ENCODE peak calls at places on chromosomes 7 and 10, in five cellular contexts. One of them, this sample, is unnamed.

GRCh38 chr7:38368191-38368605 is 94.8 kb upstream of the TARP start:
- DNase-seq in CD4-positive, alpha-beta T cell: peak
- DNase-seq in AG09309: no peak
- DNase-seq in BE2C: peak
- DNase-seq in astrocyte: peak
- DNase-seq in this sample: no peak

GRCh38 chr7:155725073-155725346 is 80.5 kb downstream of the RBM33 start:
- DNase-seq in CD4-positive, alpha-beta T cell: no peak
- DNase-seq in AG09309: no peak
- DNase-seq in BE2C: no peak
- DNase-seq in astrocyte: no peak
- DNase-seq in this sample: no peak

GRCh38 chr7:96995406-96996110 is 9.8 kb upstream of the DLX6 start:
- DNase-seq in CD4-positive, alpha-beta T cell: no peak
- DNase-seq in AG09309: no peak
- DNase-seq in BE2C: no peak
- DNase-seq in astrocyte: no peak
- DNase-seq in this sample: no peak

GRCh38 chr7:126495001-126495400 is 757.7 kb downstream of the GRM8 start:
- DNase-seq in CD4-positive, alpha-beta T cell: no peak
- DNase-seq in AG09309: no peak
- DNase-seq in BE2C: no peak
- DNase-seq in astrocyte: no peak
- DNase-seq in this sample: no peak

GRCh38 chr7:125409921-125410320 is 480.3 kb upstream of the POT1 start:
- DNase-seq in CD4-positive, alpha-beta T cell: no peak
- DNase-seq in AG09309: no peak
- DNase-seq in BE2C: no peak
- DNase-seq in astrocyte: no peak
- DNase-seq in this sample: no peak

GRCh38 chr10:14579405-14579804 is 195.3 kb downstream of the FAM107B start:
- DNase-seq in CD4-positive, alpha-beta T cell: no peak
- DNase-seq in AG09309: no peak
- DNase-seq in BE2C: no peak
- DNase-seq in astrocyte: no peak
- DNase-seq in this sample: no peak

GRCh38 chr7:143023047-143023446 is 3.9 kb downstream of the OR9A2 start:
- DNase-seq in CD4-positive, alpha-beta T cell: no peak
- DNase-seq in AG09309: no peak
- DNase-seq in BE2C: no peak
- DNase-seq in astrocyte: no peak
- DNase-seq in this sample: no peak

GRCh38 chr7:47763063-47763974 is 181.4 kb upstream of the TNS3 start:
- DNase-seq in CD4-positive, alpha-beta T cell: no peak
- DNase-seq in AG09309: peak
- DNase-seq in BE2C: peak
- DNase-seq in astrocyte: peak
- DNase-seq in this sample: no peak

GRCh38 chr10:75922435-75922834 is 491.0 kb downstream of the LRMDA start:
- DNase-seq in CD4-positive, alpha-beta T cell: no peak
- DNase-seq in AG09309: no peak
- DNase-seq in BE2C: no peak
- DNase-seq in astrocyte: no peak
- DNase-seq in this sample: no peak

GRCh38 chr7:27150568-27151340 is 1.6 kb downstream of the HOXA3 start:
- DNase-seq in CD4-positive, alpha-beta T cell: peak
- DNase-seq in AG09309: no peak
- DNase-seq in BE2C: peak
- DNase-seq in astrocyte: no peak
- DNase-seq in this sample: peak

GRCh38 chr7:12056977-12057376 is 154.1 kb upstream of the TMEM106B start:
- DNase-seq in CD4-positive, alpha-beta T cell: no peak
- DNase-seq in AG09309: no peak
- DNase-seq in BE2C: no peak
- DNase-seq in astrocyte: no peak
- DNase-seq in this sample: no peak

GRCh38 chr10:3820255-3820654 is 35.2 kb upstream of the KLF6 start:
- DNase-seq in CD4-positive, alpha-beta T cell: no peak
- DNase-seq in AG09309: no peak
- DNase-seq in BE2C: no peak
- DNase-seq in astrocyte: no peak
- DNase-seq in this sample: no peak

GRCh38 chr7:129218514-129219036 is 6.3 kb upstream of the AHCYL2 start:
- DNase-seq in CD4-positive, alpha-beta T cell: peak
- DNase-seq in AG09309: peak
- DNase-seq in BE2C: peak
- DNase-seq in astrocyte: peak
- DNase-seq in this sample: peak

GRCh38 chr10:63283093-63283492 is 150.0 kb downstream of the NRBF2 start:
- DNase-seq in CD4-positive, alpha-beta T cell: no peak
- DNase-seq in AG09309: no peak
- DNase-seq in BE2C: no peak
- DNase-seq in astrocyte: no peak
- DNase-seq in this sample: no peak

GRCh38 chr10:60098676-60099601 is 192.6 kb upstream of the CCDC6 start:
- DNase-seq in CD4-positive, alpha-beta T cell: no peak
- DNase-seq in AG09309: no peak
- DNase-seq in BE2C: peak
- DNase-seq in astrocyte: no peak
- DNase-seq in this sample: no peak

GRCh38 chr7:74306737-74307469 is 17.7 kb downstream of the CLIP2 start:
- DNase-seq in CD4-positive, alpha-beta T cell: no peak
- DNase-seq in AG09309: peak
- DNase-seq in BE2C: peak
- DNase-seq in astrocyte: peak
- DNase-seq in this sample: no peak

GRCh38 chr7:29106128-29106988 is 40.0 kb downstream of the CPVL start:
- DNase-seq in CD4-positive, alpha-beta T cell: no peak
- DNase-seq in AG09309: peak
- DNase-seq in BE2C: peak
- DNase-seq in astrocyte: peak
- DNase-seq in this sample: no peak

GRCh38 chr10:46014683-46015405 is 15.6 kb downstream of the NCOA4 start:
- DNase-seq in CD4-positive, alpha-beta T cell: no peak
- DNase-seq in AG09309: no peak
- DNase-seq in BE2C: no peak
- DNase-seq in astrocyte: peak
- DNase-seq in this sample: no peak

GRCh38 chr7:141150465-141150864 is 76.6 kb downstream of the TMEM178B start:
- DNase-seq in CD4-positive, alpha-beta T cell: no peak
- DNase-seq in AG09309: no peak
- DNase-seq in BE2C: no peak
- DNase-seq in astrocyte: no peak
- DNase-seq in this sample: no peak

GRCh38 chr7:110486549-110486948 is 604.4 kb upstream of the LRRN3 start:
- DNase-seq in CD4-positive, alpha-beta T cell: no peak
- DNase-seq in AG09309: no peak
- DNase-seq in BE2C: no peak
- DNase-seq in astrocyte: no peak
- DNase-seq in this sample: no peak

GRCh38 chr10:106973301-106973700 is 191.2 kb downstream of the SORCS1 start:
- DNase-seq in CD4-positive, alpha-beta T cell: no peak
- DNase-seq in AG09309: no peak
- DNase-seq in BE2C: peak
- DNase-seq in astrocyte: no peak
- DNase-seq in this sample: no peak

GRCh38 chr10:80612261-80612660 is 74.6 kb downstream of the SH2D4B start:
- DNase-seq in CD4-positive, alpha-beta T cell: no peak
- DNase-seq in AG09309: no peak
- DNase-seq in BE2C: no peak
- DNase-seq in astrocyte: no peak
- DNase-seq in this sample: no peak

GRCh38 chr10:116088985-116089384 is 184.0 kb downstream of the GFRA1 start:
- DNase-seq in CD4-positive, alpha-beta T cell: no peak
- DNase-seq in AG09309: no peak
- DNase-seq in BE2C: no peak
- DNase-seq in astrocyte: no peak
- DNase-seq in this sample: no peak

GRCh38 chr10:97647556-97647955 is 7.1 kb downstream of the PI4K2A start:
- DNase-seq in CD4-positive, alpha-beta T cell: no peak
- DNase-seq in AG09309: no peak
- DNase-seq in BE2C: no peak
- DNase-seq in astrocyte: peak
- DNase-seq in this sample: no peak

GRCh38 chr10:129935102-129935860 is 28.8 kb downstream of the EBF3 start:
- DNase-seq in CD4-positive, alpha-beta T cell: no peak
- DNase-seq in AG09309: no peak
- DNase-seq in BE2C: no peak
- DNase-seq in astrocyte: no peak
- DNase-seq in this sample: no peak

GRCh38 chr7:54783952-54784351 is 24.9 kb upstream of the SEC61G start:
- DNase-seq in CD4-positive, alpha-beta T cell: no peak
- DNase-seq in AG09309: no peak
- DNase-seq in BE2C: no peak
- DNase-seq in astrocyte: no peak
- DNase-seq in this sample: peak

GRCh38 chr7:54785261-54785660 is 26.2 kb upstream of the SEC61G start:
- DNase-seq in CD4-positive, alpha-beta T cell: no peak
- DNase-seq in AG09309: no peak
- DNase-seq in BE2C: no peak
- DNase-seq in astrocyte: no peak
- DNase-seq in this sample: peak

GRCh38 chr7:54792383-54792782 is 33.4 kb upstream of the SEC61G start:
- DNase-seq in CD4-positive, alpha-beta T cell: no peak
- DNase-seq in AG09309: no peak
- DNase-seq in BE2C: no peak
- DNase-seq in astrocyte: no peak
- DNase-seq in this sample: no peak

GRCh38 chr7:54782829-54783228 is 23.8 kb upstream of the SEC61G start:
- DNase-seq in CD4-positive, alpha-beta T cell: no peak
- DNase-seq in AG09309: no peak
- DNase-seq in BE2C: no peak
- DNase-seq in astrocyte: no peak
- DNase-seq in this sample: peak

GRCh38 chr7:54788664-54789063 is 29.7 kb upstream of the SEC61G start:
- DNase-seq in CD4-positive, alpha-beta T cell: no peak
- DNase-seq in AG09309: peak
- DNase-seq in BE2C: peak
- DNase-seq in astrocyte: peak
- DNase-seq in this sample: peak
- TF ChIP-seq CTCF in CD4-positive, alpha-beta T cell: no peak
- TF ChIP-seq CTCF in AG09309: peak
- TF ChIP-seq CTCF in BE2C: peak
- TF ChIP-seq CTCF in astrocyte: peak
- TF ChIP-seq CTCF in this sample: peak

DNA sequence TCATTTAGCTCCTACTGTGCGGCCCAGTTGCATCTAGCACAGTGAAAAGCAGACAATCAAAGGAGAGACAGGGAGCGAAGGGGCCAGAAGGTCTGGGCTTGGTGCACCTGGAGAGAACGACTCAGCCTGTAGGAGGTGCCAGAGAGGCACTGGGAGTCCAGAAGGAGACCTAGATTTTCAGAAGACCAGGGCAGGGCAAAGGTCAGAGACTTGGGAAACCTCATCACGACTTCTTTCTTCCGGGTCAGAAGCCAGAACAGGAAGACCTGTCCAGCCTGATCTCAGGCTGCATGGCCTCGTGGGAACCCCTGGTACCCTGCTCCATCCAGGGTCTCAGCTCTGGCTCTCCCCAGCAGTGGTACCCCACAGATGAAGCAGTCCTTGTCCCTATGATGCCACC is 5.2 kb downstream of the AGAP3 start:
- DNase-seq in CD4-positive, alpha-beta T cell: no peak
- DNase-seq in AG09309: no peak
- DNase-seq in BE2C: peak
- DNase-seq in astrocyte: no peak
- DNase-seq in this sample: no peak
- TF ChIP-seq CTCF in CD4-positive, alpha-beta T cell: no peak
- TF ChIP-seq CTCF in AG09309: peak
- TF ChIP-seq CTCF in BE2C: peak
- TF ChIP-seq CTCF in astrocyte: peak
- TF ChIP-seq CTCF in this sample: peak

GRCh38 chr10:27285093-27285492 is 44.5 kb upstream of the ACBD5 start:
- DNase-seq in CD4-positive, alpha-beta T cell: peak
- DNase-seq in AG09309: no peak
- DNase-seq in BE2C: no peak
- DNase-seq in astrocyte: peak
- DNase-seq in this sample: no peak
- TF ChIP-seq CTCF in CD4-positive, alpha-beta T cell: peak
- TF ChIP-seq CTCF in AG09309: no peak
- TF ChIP-seq CTCF in BE2C: peak
- TF ChIP-seq CTCF in astrocyte: no peak
- TF ChIP-seq CTCF in this sample: peak

DNA sequence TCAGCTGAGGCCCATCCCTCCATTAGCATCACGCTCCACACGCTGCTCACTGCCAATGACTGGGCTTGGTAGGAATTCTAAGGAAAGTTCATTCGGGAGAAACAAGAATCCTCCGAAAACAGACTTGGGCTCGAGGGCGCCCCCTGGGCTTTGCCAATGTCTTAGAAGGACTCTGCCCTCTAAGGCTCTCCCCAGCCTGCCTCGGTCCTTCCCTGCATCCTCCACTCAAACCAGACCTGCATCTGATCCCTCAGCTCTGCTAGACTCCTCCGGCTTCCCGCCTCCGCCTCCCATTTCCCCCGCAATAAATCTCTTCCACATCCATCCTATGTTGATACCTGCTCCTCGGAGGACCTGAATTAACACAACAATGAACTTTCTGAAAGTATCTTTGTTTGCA is 177.6 kb downstream of the PLPP4 start:
- DNase-seq in CD4-positive, alpha-beta T cell: no peak
- DNase-seq in AG09309: no peak
- DNase-seq in BE2C: peak
- DNase-seq in astrocyte: no peak
- DNase-seq in this sample: no peak
- TF ChIP-seq CTCF in CD4-positive, alpha-beta T cell: no peak
- TF ChIP-seq CTCF in AG09309: peak
- TF ChIP-seq CTCF in BE2C: peak
- TF ChIP-seq CTCF in astrocyte: no peak
- TF ChIP-seq CTCF in this sample: no peak

This sample was measured in osteocyte.